ENCODE peak calls at places on chromosome 14, in six cellular contexts. K, V, U, A, I and J are unnamed samples. For H3K9me3 and H3K4me1, the result is how much of the 10 kb centered on the place peaks cover.

GRCh38 chr14:100677925-100678765 is 48.5 kb upstream of the DLK1 start:
- DNase-seq in K (peak), V (peak), U (no peak), A (no peak), I (peak), J (no peak)

GRCh38 chr14:104580961-104581360 is 1.4 kb downstream of the C14orf180 start:
- DNase-seq in K (peak), V (peak), U (no peak), A (no peak), I (no peak), J (no peak)

GRCh38 chr14:67332468-67332867 is 27.1 kb downstream of the ATP6V1D start:
- DNase-seq in K (no peak), V (no peak), U (no peak), A (no peak), I (no peak), J (no peak)

GRCh38 chr14:75888933-75889332 is 92.9 kb downstream of the TGFB3 start:
- DNase-seq in K (no peak), V (no peak), U (no peak), A (no peak), I (no peak), J (no peak)

GRCh38 chr14:29442720-29443119 is 484.9 kb downstream of the PRKD1 start:
- DNase-seq in K (no peak), V (no peak), U (no peak), A (no peak), I (no peak), J (no peak)

GRCh38 chr14:63933110-63933509 is 80.3 kb downstream of the SYNE2 start:
- DNase-seq in K (no peak), V (no peak), U (no peak), A (no peak), I (no peak), J (no peak)

GRCh38 chr14:25111061-25111601 is 61.2 kb upstream of the STXBP6 start:
- DNase-seq in K (peak), V (no peak), U (peak), A (no peak), I (no peak), J (no peak)

GRCh38 chr14:52473557-52473956 is 78.7 kb downstream of the TXNDC16 start:
- DNase-seq in K (no peak), V (no peak), U (peak), A (peak), I (peak), J (peak)

GRCh38 chr14:104442611-104443390 is 136.8 kb upstream of the C14orf180 start:
- DNase-seq in K (no peak), V (no peak), U (no peak), A (no peak), I (no peak), J (no peak)

GRCh38 chr14:101843665-101844064 is 82.2 kb downstream of the PPP2R5C start:
- DNase-seq in K (no peak), V (no peak), U (peak), A (peak), I (no peak), J (no peak)

GRCh38 chr14:83462759-83463158 is 1929.1 kb upstream of the SEL1L start:
- DNase-seq in K (no peak), V (no peak), U (no peak), A (no peak), I (no peak), J (no peak)
- H3K9me3 ChIP-seq in K (under half), V (under half), U (under half), A (under half), I (under half), J (under half)

DNA sequence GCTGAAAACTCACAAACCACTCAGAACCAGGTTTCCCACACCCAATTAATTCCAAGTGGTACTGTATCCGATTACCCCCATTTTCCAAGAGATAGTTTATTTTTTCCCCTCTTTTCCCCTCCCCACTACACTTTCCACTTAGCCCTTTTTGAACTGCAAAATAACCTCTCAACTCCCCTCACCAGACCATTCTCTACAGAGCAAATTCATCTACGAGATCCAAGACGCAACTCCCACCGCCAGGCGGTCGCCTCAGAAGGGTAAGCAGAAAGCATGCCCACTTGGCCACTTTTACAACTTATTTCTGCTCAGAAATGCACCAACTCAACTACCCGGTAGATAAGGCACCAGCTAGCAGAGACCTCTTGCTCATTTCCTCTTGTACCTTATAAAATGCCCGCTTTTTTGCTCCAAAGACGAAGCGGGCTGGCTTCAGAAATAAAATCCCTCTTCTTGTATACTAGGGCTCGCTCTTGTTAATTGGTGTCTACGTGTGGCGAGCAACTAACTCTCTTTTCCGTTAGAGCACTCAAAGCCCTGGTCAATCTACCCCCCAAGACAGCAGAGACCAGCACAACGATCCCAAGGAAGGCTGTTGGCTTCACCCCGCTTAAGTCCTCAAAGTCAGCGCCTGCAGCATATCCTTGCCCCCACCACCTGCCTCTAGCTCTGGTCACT is 910 bp upstream of the SRP54 start:
- DNase-seq in K (peak), V (peak), U (peak), A (peak), I (peak), J (peak)
- TF ChIP-seq CTCF in K (peak), V (peak), U (no peak), A (no peak), I (peak), J (peak)

GRCh38 chr14:49992036-49992435 is 99.2 kb downstream of the ARF6 start:
- DNase-seq in K (no peak), V (no peak), U (no peak), A (no peak), I (no peak), J (no peak)
- H3K4me1 ChIP-seq in K (under half), V (under half), U (half or more), A (under half), I (under half), J (half or more)

DNA sequence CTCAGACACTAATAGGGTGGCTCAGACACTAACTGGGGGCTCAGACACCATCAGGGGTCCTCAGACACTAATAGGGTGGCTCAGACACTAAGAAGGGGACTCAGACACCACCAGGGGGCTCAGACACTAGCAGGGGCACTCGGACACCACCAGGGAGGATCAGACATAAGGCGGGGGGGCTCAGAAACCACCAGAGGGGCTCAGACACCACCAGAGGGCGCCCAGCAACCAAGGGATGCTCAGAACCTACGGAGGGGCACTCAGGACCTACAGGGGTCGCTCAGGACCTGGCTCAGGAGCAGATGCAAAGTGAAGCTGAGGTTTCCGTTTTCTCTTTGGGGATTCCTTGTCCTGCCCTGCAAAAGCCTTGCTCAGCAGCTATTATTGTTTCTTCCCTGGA is 448.5 kb downstream of the TMEM121 start:
- DNase-seq in K (no peak), V (no peak), U (peak), A (no peak), I (no peak), J (peak)
- H3K9me3 ChIP-seq in K (under half), V (under half), U (under half), A (under half), I (under half), J (under half)

GRCh38 chr14:93824076-93824475 is 35.8 kb upstream of the PRIMA1 start:
- DNase-seq in K (no peak), V (no peak), U (no peak), A (no peak), I (no peak), J (no peak)

GRCh38 chr14:93829839-93830481 is 41.7 kb upstream of the PRIMA1 start:
- DNase-seq in K (no peak), V (no peak), U (no peak), A (no peak), I (no peak), J (no peak)

GRCh38 chr14:93825235-93825553 is 36.9 kb upstream of the PRIMA1 start:
- DNase-seq in K (no peak), V (no peak), U (no peak), A (no peak), I (no peak), J (no peak)

GRCh38 chr14:93818857-93819256 is 30.6 kb upstream of the PRIMA1 start:
- DNase-seq in K (no peak), V (no peak), U (no peak), A (no peak), I (no peak), J (no peak)

GRCh38 chr14:93824518-93825234 is 36.4 kb upstream of the PRIMA1 start:
- DNase-seq in K (no peak), V (no peak), U (no peak), A (no peak), I (no peak), J (peak)
- TF ChIP-seq CTCF in K (no peak), V (no peak), U (peak), A (no peak), I (peak), J (no peak)

GRCh38 chr14:69615471-69616407 is 4.3 kb downstream of the SUSD6 start:
- DNase-seq in K (peak), V (peak), U (no peak), A (peak), I (no peak), J (no peak)
- H3K4me1 ChIP-seq in K (half or more), V (under half), U (under half), A (half or more), I (under half), J (under half)

DNA sequence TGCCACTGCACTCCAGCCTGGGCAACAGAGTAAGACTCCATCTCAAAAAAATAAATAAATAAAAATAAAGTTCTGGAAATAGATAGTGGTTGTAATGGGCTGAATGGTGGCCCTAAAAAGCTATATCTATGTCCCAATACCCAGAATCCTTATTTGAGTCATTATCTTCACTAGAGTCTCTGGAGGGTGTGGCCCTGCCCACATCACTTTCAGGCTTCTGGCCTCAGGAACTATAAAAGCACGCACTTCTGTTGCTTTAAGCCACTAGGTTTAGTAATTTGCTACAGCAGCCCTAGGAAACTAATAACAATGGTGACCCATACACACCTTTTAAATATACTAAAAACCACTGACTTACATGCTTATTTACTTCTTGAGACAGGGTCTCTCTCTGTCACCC is 49.9 kb downstream of the MAP3K9 start:
- DNase-seq in K (no peak), V (no peak), U (no peak), A (no peak), I (no peak), J (no peak)
- H3K9me3 ChIP-seq in K (under half), V (under half), U (under half), A (under half), I (under half), J (under half)